ENCODE peak calls at places on chromosomes 4 and X, in five cellular contexts. One of them, this sample, is unnamed.

GRCh38 chr4:113636438-113636818 is 125.1 kb downstream of the CAMK2D start:
- DNase-seq in foreskin fibroblast: no peak
- DNase-seq in kidney: no peak
- DNase-seq in breast epithelium: no peak
- DNase-seq in GM12865: peak
- DNase-seq in this sample: no peak

GRCh38 chr4:81165853-81166430 is 49.1 kb downstream of the PRKG2 start:
- DNase-seq in foreskin fibroblast: peak
- DNase-seq in kidney: no peak
- DNase-seq in breast epithelium: no peak
- DNase-seq in GM12865: no peak
- DNase-seq in this sample: no peak

GRCh38 chrX:55486736-55487135 is 2.9 kb downstream of the USP51 start:
- DNase-seq in foreskin fibroblast: no peak
- DNase-seq in kidney: no peak
- DNase-seq in breast epithelium: no peak
- DNase-seq in GM12865: no peak
- DNase-seq in this sample: no peak

GRCh38 chrX:118502121-118502794 is 6.6 kb downstream of the DOCK11 start:
- DNase-seq in foreskin fibroblast: no peak
- DNase-seq in kidney: no peak
- DNase-seq in breast epithelium: no peak
- DNase-seq in GM12865: no peak
- DNase-seq in this sample: no peak

GRCh38 chr4:153555730-153556440 is 89.7 kb downstream of the TMEM131L start:
- DNase-seq in foreskin fibroblast: peak
- DNase-seq in kidney: peak
- DNase-seq in breast epithelium: no peak
- DNase-seq in GM12865: no peak
- DNase-seq in this sample: peak

GRCh38 chrX:31658360-31658759 is 586.5 kb upstream of the FTHL17 start:
- DNase-seq in foreskin fibroblast: no peak
- DNase-seq in kidney: no peak
- DNase-seq in breast epithelium: no peak
- DNase-seq in GM12865: peak
- DNase-seq in this sample: peak

GRCh38 chr4:122483481-122483880 is 27.0 kb upstream of the IL2 start:
- DNase-seq in foreskin fibroblast: no peak
- DNase-seq in kidney: no peak
- DNase-seq in breast epithelium: no peak
- DNase-seq in GM12865: no peak
- DNase-seq in this sample: no peak

GRCh38 chrX:56764153-56764974 is 35.3 kb downstream of the NBDY start:
- DNase-seq in foreskin fibroblast: peak
- DNase-seq in kidney: peak
- DNase-seq in breast epithelium: no peak
- DNase-seq in GM12865: peak
- DNase-seq in this sample: peak

GRCh38 chrX:133921764-133922389 is 63.5 kb downstream of the GPC3 start:
- DNase-seq in foreskin fibroblast: no peak
- DNase-seq in kidney: no peak
- DNase-seq in breast epithelium: no peak
- DNase-seq in GM12865: peak
- DNase-seq in this sample: peak

GRCh38 chr4:132642196-132642817 is 506.8 kb upstream of the PCDH10 start:
- DNase-seq in foreskin fibroblast: no peak
- DNase-seq in kidney: no peak
- DNase-seq in breast epithelium: no peak
- DNase-seq in GM12865: peak
- DNase-seq in this sample: peak

GRCh38 chrX:110412971-110413726 is 54.5 kb downstream of the RTL9 start:
- DNase-seq in foreskin fibroblast: no peak
- DNase-seq in kidney: peak
- DNase-seq in breast epithelium: peak
- DNase-seq in GM12865: peak
- DNase-seq in this sample: peak

GRCh38 chr4:83125738-83126141 is 11.2 kb upstream of the PLAC8 start:
- DNase-seq in foreskin fibroblast: no peak
- DNase-seq in kidney: no peak
- DNase-seq in breast epithelium: no peak
- DNase-seq in GM12865: no peak
- DNase-seq in this sample: no peak

GRCh38 chrX:133415276-133416105 is at the start of gene GPC4:
- DNase-seq in foreskin fibroblast: no peak
- DNase-seq in kidney: peak
- DNase-seq in breast epithelium: no peak
- DNase-seq in GM12865: no peak
- DNase-seq in this sample: no peak

GRCh38 chr4:7892212-7893019 is 47.2 kb downstream of the AFAP1 start:
- DNase-seq in foreskin fibroblast: peak
- DNase-seq in kidney: peak
- DNase-seq in breast epithelium: no peak
- DNase-seq in GM12865: no peak
- DNase-seq in this sample: peak

GRCh38 chr4:6535706-6536105 is 39.3 kb upstream of the MAN2B2 start:
- DNase-seq in foreskin fibroblast: no peak
- DNase-seq in kidney: no peak
- DNase-seq in breast epithelium: no peak
- DNase-seq in GM12865: no peak
- DNase-seq in this sample: no peak

GRCh38 chr4:144809056-144809640 is 163.2 kb downstream of the HHIP start:
- DNase-seq in foreskin fibroblast: no peak
- DNase-seq in kidney: peak
- DNase-seq in breast epithelium: no peak
- DNase-seq in GM12865: no peak
- DNase-seq in this sample: no peak

GRCh38 chr4:112348488-112349158 is 51.5 kb downstream of the ALPK1 start:
- DNase-seq in foreskin fibroblast: peak
- DNase-seq in kidney: peak
- DNase-seq in breast epithelium: peak
- DNase-seq in GM12865: no peak
- DNase-seq in this sample: peak

GRCh38 chr4:120769227-120769626 is 153.3 kb downstream of the PRDM5 start:
- DNase-seq in foreskin fibroblast: peak
- DNase-seq in kidney: no peak
- DNase-seq in breast epithelium: no peak
- DNase-seq in GM12865: no peak
- DNase-seq in this sample: peak

GRCh38 chr4:11312389-11312788 is 116.3 kb downstream of the HS3ST1 start:
- DNase-seq in foreskin fibroblast: no peak
- DNase-seq in kidney: no peak
- DNase-seq in breast epithelium: no peak
- DNase-seq in GM12865: no peak
- DNase-seq in this sample: no peak

GRCh38 chr4:17142232-17142711 is 243.8 kb upstream of the LDB2 start:
- DNase-seq in foreskin fibroblast: peak
- DNase-seq in kidney: no peak
- DNase-seq in breast epithelium: no peak
- DNase-seq in GM12865: no peak
- DNase-seq in this sample: peak

GRCh38 chr4:100984901-100985300 is 362.4 kb downstream of the PPP3CA start:
- DNase-seq in foreskin fibroblast: peak
- DNase-seq in kidney: no peak
- DNase-seq in breast epithelium: no peak
- DNase-seq in GM12865: no peak
- DNase-seq in this sample: peak

GRCh38 chrX:38973327-38973726 is 172.1 kb downstream of the MID1IP1 start:
- DNase-seq in foreskin fibroblast: peak
- DNase-seq in kidney: no peak
- DNase-seq in breast epithelium: no peak
- DNase-seq in GM12865: no peak
- DNase-seq in this sample: peak

GRCh38 chr4:122914938-122915337 is 7.5 kb downstream of the NUDT6 start:
- DNase-seq in foreskin fibroblast: peak
- DNase-seq in kidney: no peak
- DNase-seq in breast epithelium: no peak
- DNase-seq in GM12865: no peak
- DNase-seq in this sample: peak

GRCh38 chr4:46270986-46271596 is 118.8 kb downstream of the GABRA2 start:
- DNase-seq in foreskin fibroblast: no peak
- DNase-seq in kidney: no peak
- DNase-seq in breast epithelium: no peak
- DNase-seq in GM12865: peak
- DNase-seq in this sample: peak

GRCh38 chr4:159484049-159484448 is 381.2 kb downstream of the RAPGEF2 start:
- DNase-seq in foreskin fibroblast: no peak
- DNase-seq in kidney: no peak
- DNase-seq in breast epithelium: no peak
- DNase-seq in GM12865: no peak
- DNase-seq in this sample: no peak

GRCh38 chr4:52051615-52052474 is 741 bp downstream of the SPATA18 start:
- DNase-seq in foreskin fibroblast: peak
- DNase-seq in kidney: peak
- DNase-seq in breast epithelium: peak
- DNase-seq in GM12865: peak
- DNase-seq in this sample: peak

GRCh38 chr4:104501290-104501689 is 6.6 kb upstream of the CXXC4 start:
- DNase-seq in foreskin fibroblast: no peak
- DNase-seq in kidney: no peak
- DNase-seq in breast epithelium: no peak
- DNase-seq in GM12865: no peak
- DNase-seq in this sample: no peak

GRCh38 chr4:48275247-48275646 is 5.6 kb upstream of the TEC start:
- DNase-seq in foreskin fibroblast: no peak
- DNase-seq in kidney: no peak
- DNase-seq in breast epithelium: no peak
- DNase-seq in GM12865: peak
- DNase-seq in this sample: peak

GRCh38 chr4:102715057-102715456 is 45.7 kb downstream of the MANBA start:
- DNase-seq in foreskin fibroblast: no peak
- DNase-seq in kidney: no peak
- DNase-seq in breast epithelium: no peak
- DNase-seq in GM12865: peak
- DNase-seq in this sample: no peak

GRCh38 chrX:110228453-110228852 is 89.4 kb downstream of the AMMECR1 start:
- DNase-seq in foreskin fibroblast: no peak
- DNase-seq in kidney: no peak
- DNase-seq in breast epithelium: no peak
- DNase-seq in GM12865: no peak
- DNase-seq in this sample: no peak

GRCh38 chrX:129648514-129649267 is 6.1 kb downstream of the APLN start:
- DNase-seq in foreskin fibroblast: no peak
- DNase-seq in kidney: no peak
- DNase-seq in breast epithelium: no peak
- DNase-seq in GM12865: no peak
- DNase-seq in this sample: no peak

GRCh38 chr4:98657531-98658286 is 702 bp downstream of the TSPAN5 start:
- DNase-seq in foreskin fibroblast: peak
- DNase-seq in kidney: peak
- DNase-seq in breast epithelium: no peak
- DNase-seq in GM12865: no peak
- DNase-seq in this sample: peak
- H3K4me3 ChIP-seq in foreskin fibroblast: peak
- H3K4me3 ChIP-seq in kidney: peak
- H3K4me3 ChIP-seq in breast epithelium: peak
- H3K4me3 ChIP-seq in GM12865: peak
- H3K4me3 ChIP-seq in this sample: peak

GRCh38 chr4:18366762-18367358 is 345.3 kb upstream of the LCORL start:
- DNase-seq in foreskin fibroblast: peak
- DNase-seq in kidney: no peak
- DNase-seq in breast epithelium: no peak
- DNase-seq in GM12865: peak
- DNase-seq in this sample: peak
- TF ChIP-seq CTCF in foreskin fibroblast: peak
- TF ChIP-seq CTCF in kidney: peak
- TF ChIP-seq CTCF in breast epithelium: no peak
- TF ChIP-seq CTCF in GM12865: peak
- TF ChIP-seq CTCF in this sample: peak

DNA sequence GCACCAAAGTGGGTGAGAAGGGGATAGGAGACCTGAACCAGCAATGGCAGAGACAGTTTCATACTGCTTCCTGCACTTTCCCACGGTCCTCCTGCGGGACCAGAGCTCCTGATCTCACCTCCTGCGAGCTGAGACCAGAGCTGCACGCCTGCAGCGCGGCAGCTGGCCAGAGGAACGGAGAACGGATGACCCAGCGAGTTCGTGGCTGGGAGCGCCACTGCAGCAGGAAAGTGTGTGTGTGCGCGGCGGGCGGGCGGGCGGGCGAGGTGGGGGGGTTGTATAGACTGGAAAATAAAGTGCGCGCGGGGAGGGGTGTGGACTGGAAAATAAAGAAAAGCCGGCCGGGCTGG is 16.5 kb downstream of the MCF2 start:
- DNase-seq in foreskin fibroblast: peak
- DNase-seq in kidney: no peak
- DNase-seq in breast epithelium: no peak
- DNase-seq in GM12865: no peak
- DNase-seq in this sample: no peak
- H3K4me3 ChIP-seq in foreskin fibroblast: no peak
- H3K4me3 ChIP-seq in kidney: peak
- H3K4me3 ChIP-seq in breast epithelium: peak
- H3K4me3 ChIP-seq in GM12865: no peak
- H3K4me3 ChIP-seq in this sample: peak

GRCh38 chr4:4355302-4355701 is 31.6 kb upstream of the NSG1 start:
- DNase-seq in foreskin fibroblast: no peak
- DNase-seq in kidney: no peak
- DNase-seq in breast epithelium: no peak
- DNase-seq in GM12865: no peak
- DNase-seq in this sample: no peak

GRCh38 chr4:4361883-4362282 is 25.0 kb upstream of the NSG1 start:
- DNase-seq in foreskin fibroblast: no peak
- DNase-seq in kidney: no peak
- DNase-seq in breast epithelium: no peak
- DNase-seq in GM12865: no peak
- DNase-seq in this sample: no peak

GRCh38 chr4:4356106-4357041 is 30.5 kb upstream of the NSG1 start:
- DNase-seq in foreskin fibroblast: no peak
- DNase-seq in kidney: no peak
- DNase-seq in breast epithelium: no peak
- DNase-seq in GM12865: no peak
- DNase-seq in this sample: peak

GRCh38 chr4:4362991-4363697 is 23.8 kb upstream of the NSG1 start:
- DNase-seq in foreskin fibroblast: no peak
- DNase-seq in kidney: no peak
- DNase-seq in breast epithelium: no peak
- DNase-seq in GM12865: no peak
- DNase-seq in this sample: no peak

DNA sequence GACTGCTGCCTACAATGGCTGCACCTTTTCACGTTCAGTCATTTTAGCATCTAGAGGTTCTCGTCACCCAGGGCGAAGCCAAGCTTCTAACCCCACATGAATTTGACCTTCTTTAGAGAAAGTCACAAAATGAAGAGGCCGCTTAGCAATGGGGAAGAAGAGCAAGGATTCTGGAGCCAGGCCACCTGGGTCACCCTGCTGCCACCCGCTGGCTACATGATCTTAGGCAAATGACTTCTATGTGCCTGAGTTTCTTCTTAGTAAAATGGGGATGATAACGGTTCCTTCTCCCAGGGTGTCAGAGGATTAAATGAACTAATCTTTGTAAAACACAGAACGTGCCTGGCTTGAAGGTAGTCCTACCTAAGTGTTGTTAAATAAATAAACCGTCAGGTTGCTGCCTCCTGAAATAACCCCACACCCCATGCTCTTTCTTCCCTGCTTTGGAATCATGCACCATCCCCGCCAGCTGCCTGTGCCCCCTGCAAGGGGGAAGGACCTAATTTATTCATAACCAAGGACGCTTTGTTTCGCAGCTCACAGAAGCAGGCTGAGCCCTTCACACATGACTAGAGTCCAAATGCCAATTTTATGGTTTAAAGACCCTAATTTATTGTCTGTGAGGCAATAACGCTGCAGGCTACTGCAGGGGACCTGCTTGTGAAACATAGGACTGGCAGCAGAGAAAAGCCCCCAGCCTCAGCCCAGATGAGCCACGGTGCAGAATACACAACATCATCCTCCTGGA is 28.6 kb upstream of the NSG1 start:
- DNase-seq in foreskin fibroblast: no peak
- DNase-seq in kidney: no peak
- DNase-seq in breast epithelium: no peak
- DNase-seq in GM12865: no peak
- DNase-seq in this sample: no peak
- TF ChIP-seq CTCF in foreskin fibroblast: no peak
- TF ChIP-seq CTCF in kidney: no peak
- TF ChIP-seq CTCF in breast epithelium: no peak
- TF ChIP-seq CTCF in GM12865: no peak
- TF ChIP-seq CTCF in this sample: no peak